ENCODE peak calls at places on chromosomes 11 and 22, in nine cellular contexts. J is stimulated activated CD4-positive, alpha-beta T cell treated with anti-CD3 and anti-CD28 coated beads, Interleukin-1b, Interleukin-23, amount 100 ng/mL, for 48 hours; M is iPS-NIHi11; S is astrocyte of the cerebellum; X is C1 segment of cervical spinal cord; O is HS-27A; G is colonic mucosa; A is NCI-H748 treated with DMSO at 0.1 percent for 48 hours; V is cardiac muscle cell. P is an unnamed sample.

GRCh38 chr22:49046546-49047305 is 780.9 kb downstream of the BRD1 start:
- DNase-seq in J (peak), X (peak), G (peak), S (no peak), V (peak), M (peak), A (peak), O (no peak), P (no peak)

GRCh38 chr11:77127969-77128691 is at the start of gene MYO7A:
- DNase-seq in G (peak), J (no peak), O (no peak), M (peak), V (peak), X (peak), S (no peak), A (no peak), P (no peak)

GRCh38 chr11:66087148-66087908 is 17.3 kb downstream of the PACS1 start:
- DNase-seq in J (no peak), O (no peak), M (no peak), G (no peak), V (no peak), S (no peak), A (no peak), X (no peak), P (no peak)

GRCh38 chr22:47201186-47201995 is 438.9 kb downstream of the TBC1D22A start:
- DNase-seq in S (no peak), V (no peak), G (peak), J (no peak), A (no peak), X (no peak), M (no peak), O (no peak), P (no peak)

GRCh38 chr22:41949297-41949965 is 2.5 kb upstream of the CENPM start:
- DNase-seq in J (no peak), A (no peak), S (no peak), X (no peak), O (no peak), G (no peak), M (no peak), V (no peak), P (no peak)

GRCh38 chr22:37744589-37744988 is 47.7 kb downstream of the TRIOBP start:
- DNase-seq in M (no peak), S (no peak), A (no peak), J (no peak), V (no peak), G (no peak), X (no peak), O (no peak), P (no peak)

GRCh38 chr11:48052183-48053040 is 72.1 kb downstream of the PTPRJ start:
- DNase-seq in S (peak), V (peak), X (no peak), A (no peak), J (no peak), O (peak), M (peak), G (no peak), P (no peak)

GRCh38 chr11:71155846-71156245 is 96.5 kb downstream of the SHANK2 start:
- DNase-seq in J (no peak), A (no peak), O (no peak), M (no peak), G (no peak), S (no peak), X (no peak), V (no peak), P (no peak)

GRCh38 chr11:27013741-27014415 is 20.0 kb downstream of the FIBIN start:
- DNase-seq in X (no peak), J (no peak), A (no peak), S (peak), O (no peak), V (no peak), G (no peak), M (no peak), P (no peak)

GRCh38 chr11:473415-473814 is 23.3 kb downstream of the PTDSS2 start:
- DNase-seq in G (no peak), M (peak), A (no peak), S (no peak), V (no peak), X (no peak), J (no peak), O (no peak), P (no peak)

GRCh38 chr11:72741429-72741833 is 10.8 kb downstream of the ARAP1 start:
- DNase-seq in J (no peak), S (no peak), O (no peak), V (no peak), A (no peak), G (no peak), X (peak), M (peak), P (no peak)

GRCh38 chr22:46025973-46026906 is 49.3 kb upstream of the WNT7B start:
- DNase-seq in G (no peak), O (no peak), J (no peak), X (no peak), A (no peak), V (no peak), S (no peak), M (no peak), P (no peak)

GRCh38 chr11:72039108-72039850 is 40.6 kb downstream of the IL18BP start:
- DNase-seq in J (no peak), X (peak), G (peak), V (peak), M (no peak), S (no peak), O (no peak), A (no peak), P (no peak)

GRCh38 chr11:35364101-35364780 is 55.1 kb downstream of the SLC1A2 start:
- DNase-seq in X (no peak), S (peak), V (no peak), A (no peak), G (peak), M (peak), J (no peak), O (peak), P (no peak)

GRCh38 chr11:112212290-112212689 is 13.9 kb upstream of the PTS start:
- DNase-seq in S (no peak), V (no peak), M (no peak), X (no peak), O (no peak), G (no peak), A (no peak), J (no peak), P (no peak)

P was measured in T-helper 2 cell treated with Interferon-gamma antibody and Interleukin-4, amounts not matched to agents 5 μg/mL and 100 μg/mL, for 36 hours.